ENCODE peak calls at places on chromosomes 16 and 17, in seven cellular contexts. S, T, Y, D, N, G and R are unnamed samples.

GRCh38 chr17:2227025-2227699 is 76.4 kb downstream of the SMG6 start:
- DNase-seq in S (no peak), T (no peak), Y (no peak), D (peak), N (no peak), G (no peak), R (no peak)

GRCh38 chr17:44216173-44216572 is 3.3 kb downstream of the UBTF start:
- DNase-seq in S (no peak), T (no peak), Y (no peak), D (no peak), N (no peak), G (no peak), R (no peak)

GRCh38 chr16:31487720-31488629 is 5.1 kb downstream of the SLC5A2 start:
- DNase-seq in S (peak), T (no peak), Y (peak), D (peak), N (peak), G (peak), R (peak)

GRCh38 chr17:41098476-41098875 is 534 bp upstream of the KRTAP4-8 start:
- DNase-seq in S (no peak), T (no peak), Y (no peak), D (peak), N (no peak), G (peak), R (no peak)

GRCh38 chr17:29571883-29572681 is 3.6 kb downstream of the TP53I13 start:
- DNase-seq in S (no peak), T (no peak), Y (no peak), D (no peak), N (no peak), G (no peak), R (no peak)

GRCh38 chr16:82027629-82028035 is 7.4 kb upstream of the HSD17B2 start:
- DNase-seq in S (no peak), T (no peak), Y (no peak), D (peak), N (no peak), G (no peak), R (peak)

GRCh38 chr16:70725912-70726828 is 40.3 kb upstream of the MTSS2 start:
- DNase-seq in S (peak), T (no peak), Y (no peak), D (no peak), N (no peak), G (no peak), R (no peak)

GRCh38 chr16:71287903-71288302 is 1.3 kb downstream of the CMTR2 start:
- DNase-seq in S (no peak), T (no peak), Y (no peak), D (peak), N (no peak), G (no peak), R (no peak)

GRCh38 chr16:81004646-81005353 is 1.9 kb downstream of the CMC2 start:
- DNase-seq in S (peak), T (no peak), Y (peak), D (peak), N (peak), G (peak), R (peak)

GRCh38 chr17:57622327-57622885 is 122.7 kb downstream of the CCDC182 start:
- DNase-seq in S (no peak), T (no peak), Y (no peak), D (no peak), N (no peak), G (no peak), R (no peak)

GRCh38 chr17:30005709-30006320 is 64.4 kb downstream of the EFCAB5 start:
- DNase-seq in S (no peak), T (no peak), Y (peak), D (peak), N (peak), G (no peak), R (no peak)

GRCh38 chr17:31541559-31541958 is 150.1 kb downstream of the RAB11FIP4 start:
- DNase-seq in S (peak), T (no peak), Y (no peak), D (no peak), N (peak), G (peak), R (peak)

GRCh38 chr17:78026381-78026780 is 67.9 kb downstream of the TNRC6C start:
- DNase-seq in S (no peak), T (no peak), Y (no peak), D (no peak), N (no peak), G (no peak), R (no peak)

GRCh38 chr16:10625595-10626357 is 45.4 kb upstream of the EMP2 start:
- DNase-seq in S (no peak), T (no peak), Y (no peak), D (peak), N (peak), G (peak), R (no peak)

GRCh38 chr16:69049146-69049545 is 56.3 kb upstream of the HAS3 start:
- DNase-seq in S (no peak), T (no peak), Y (no peak), D (peak), N (no peak), G (no peak), R (no peak)

GRCh38 chr16:14284930-14285541 is 213.9 kb downstream of the MRTFB start:
- DNase-seq in S (peak), T (peak), Y (peak), D (no peak), N (peak), G (peak), R (peak)

GRCh38 chr16:67241008-67241900 is 6.0 kb downstream of the FHOD1 start:
- DNase-seq in S (no peak), T (peak), Y (peak), D (peak), N (peak), G (peak), R (peak)

GRCh38 chr17:68294196-68294555 is 2.9 kb downstream of the ARSG start:
- DNase-seq in S (no peak), T (no peak), Y (no peak), D (no peak), N (no peak), G (no peak), R (no peak)

GRCh38 chr17:79065105-79065670 is 9.4 kb upstream of the ENGASE start:
- DNase-seq in S (peak), T (no peak), Y (no peak), D (no peak), N (peak), G (peak), R (peak)
- TF ChIP-seq CTCF in S (peak), T (peak), Y (peak), D (peak), N (peak), G (peak), R (peak)

GRCh38 chr16:2205104-2205966 is at the start of gene MLST8:
- DNase-seq in S (peak), T (peak), Y (peak), D (peak), N (peak), G (peak), R (peak)
- TF ChIP-seq CTCF in S (peak), T (no peak), Y (peak), D (peak), N (no peak), G (peak), R (peak)

DNA sequence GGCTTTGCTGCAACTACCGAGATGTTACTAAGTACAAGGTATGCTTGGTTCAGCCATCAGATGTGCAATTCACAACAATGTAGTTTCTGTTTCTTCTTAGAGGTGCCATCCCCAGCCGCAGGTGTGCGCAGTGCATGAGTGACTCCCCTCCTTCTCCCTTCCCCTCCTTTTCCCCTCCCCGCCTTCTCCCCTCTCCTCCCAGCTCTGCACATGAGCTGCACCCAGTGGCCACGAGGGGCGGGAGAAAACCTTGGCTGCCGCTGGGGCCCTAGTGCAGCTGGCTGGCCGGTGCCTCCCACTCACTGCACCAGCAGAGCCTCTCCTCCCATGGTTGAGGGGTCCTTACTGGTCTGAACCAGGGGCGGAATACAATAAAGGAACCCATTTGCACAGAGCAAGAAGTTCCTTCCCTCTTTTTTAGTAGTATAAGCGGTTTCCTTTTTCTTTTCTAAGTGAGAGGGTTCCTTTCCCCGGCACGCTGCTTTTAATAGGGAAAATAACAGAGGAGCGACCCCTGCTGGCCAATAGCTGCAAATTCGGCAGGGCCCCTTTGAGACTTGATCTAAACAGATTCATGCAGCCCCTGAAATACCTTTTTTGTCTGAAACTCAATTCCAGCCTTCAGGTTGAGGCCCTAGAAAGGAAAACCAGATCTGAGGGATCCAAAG is 7.8 kb upstream of the CCL15 start:
- DNase-seq in S (peak), T (no peak), Y (no peak), D (peak), N (peak), G (peak), R (no peak)
- TF ChIP-seq CTCF in S (peak), T (no peak), Y (peak), D (peak), N (peak), G (peak), R (peak)

GRCh38 chr16:20894388-20894787 is 5.8 kb downstream of the DCUN1D3 start:
- DNase-seq in S (no peak), T (no peak), Y (no peak), D (no peak), N (no peak), G (no peak), R (no peak)
- TF ChIP-seq CTCF in S (no peak), T (no peak), Y (no peak), D (no peak), N (no peak), G (no peak), R (no peak)

GRCh38 chr16:57945740-57946138 is 25.2 kb downstream of the CNGB1 start:
- DNase-seq in S (no peak), T (no peak), Y (no peak), D (no peak), N (no peak), G (peak), R (no peak)
- TF ChIP-seq CTCF in S (peak), T (no peak), Y (no peak), D (peak), N (no peak), G (peak), R (no peak)

GRCh38 chr17:66281671-66282369 is 20.6 kb upstream of the PRKCA start:
- DNase-seq in S (no peak), T (no peak), Y (no peak), D (no peak), N (peak), G (no peak), R (no peak)

GRCh38 chr17:66287911-66288310 is 14.5 kb upstream of the PRKCA start:
- DNase-seq in S (no peak), T (no peak), Y (no peak), D (no peak), N (peak), G (no peak), R (no peak)

GRCh38 chr17:66285149-66285548 is 17.3 kb upstream of the PRKCA start:
- DNase-seq in S (no peak), T (no peak), Y (no peak), D (no peak), N (no peak), G (no peak), R (no peak)

GRCh38 chr17:66283296-66283934 is 19.0 kb upstream of the PRKCA start:
- DNase-seq in S (no peak), T (no peak), Y (no peak), D (no peak), N (no peak), G (no peak), R (no peak)

GRCh38 chr17:66283971-66284370 is 18.4 kb upstream of the PRKCA start:
- DNase-seq in S (no peak), T (no peak), Y (no peak), D (no peak), N (no peak), G (no peak), R (no peak)
- TF ChIP-seq CTCF in S (no peak), T (no peak), Y (no peak), D (no peak), N (no peak), G (no peak), R (no peak)

DNA sequence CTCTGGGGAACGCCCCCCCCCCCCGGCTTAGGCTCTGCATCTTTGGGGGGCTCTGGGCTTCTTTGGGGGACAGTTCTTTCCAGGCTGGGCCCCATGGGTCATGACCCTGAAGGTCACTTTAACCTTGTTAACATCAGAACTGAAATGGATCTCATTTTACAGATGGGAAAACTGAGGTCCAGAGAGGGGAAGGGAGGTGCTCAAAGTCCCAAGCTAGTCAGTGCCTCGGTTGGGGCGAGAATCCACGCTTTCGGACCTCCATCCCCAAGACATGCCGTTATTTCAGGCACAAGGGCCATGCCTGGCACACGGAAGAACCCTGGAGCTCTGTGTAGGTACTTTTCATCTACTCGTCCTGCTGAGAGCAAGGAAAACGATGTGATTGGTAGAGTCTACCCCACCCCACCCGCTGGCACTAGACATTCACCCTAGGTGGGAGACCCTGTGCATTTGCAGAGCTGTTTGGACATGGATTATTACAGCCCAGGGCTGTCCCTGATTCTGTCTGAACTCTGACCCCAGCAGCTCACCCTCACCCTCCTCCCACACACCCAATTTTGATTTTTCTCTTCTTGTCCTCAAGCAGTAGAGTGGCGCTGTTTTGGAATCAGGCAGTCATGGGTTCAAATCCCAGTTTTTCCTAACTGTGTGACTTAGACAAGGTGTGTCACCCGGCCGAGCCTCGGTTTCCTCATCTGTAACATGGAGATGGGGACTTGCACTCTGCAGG is 155.1 kb upstream of the CDC42EP4 start:
- DNase-seq in S (no peak), T (no peak), Y (no peak), D (no peak), N (no peak), G (no peak), R (no peak)
- TF ChIP-seq CTCF in S (no peak), T (no peak), Y (no peak), D (no peak), N (no peak), G (no peak), R (no peak)

DNA sequence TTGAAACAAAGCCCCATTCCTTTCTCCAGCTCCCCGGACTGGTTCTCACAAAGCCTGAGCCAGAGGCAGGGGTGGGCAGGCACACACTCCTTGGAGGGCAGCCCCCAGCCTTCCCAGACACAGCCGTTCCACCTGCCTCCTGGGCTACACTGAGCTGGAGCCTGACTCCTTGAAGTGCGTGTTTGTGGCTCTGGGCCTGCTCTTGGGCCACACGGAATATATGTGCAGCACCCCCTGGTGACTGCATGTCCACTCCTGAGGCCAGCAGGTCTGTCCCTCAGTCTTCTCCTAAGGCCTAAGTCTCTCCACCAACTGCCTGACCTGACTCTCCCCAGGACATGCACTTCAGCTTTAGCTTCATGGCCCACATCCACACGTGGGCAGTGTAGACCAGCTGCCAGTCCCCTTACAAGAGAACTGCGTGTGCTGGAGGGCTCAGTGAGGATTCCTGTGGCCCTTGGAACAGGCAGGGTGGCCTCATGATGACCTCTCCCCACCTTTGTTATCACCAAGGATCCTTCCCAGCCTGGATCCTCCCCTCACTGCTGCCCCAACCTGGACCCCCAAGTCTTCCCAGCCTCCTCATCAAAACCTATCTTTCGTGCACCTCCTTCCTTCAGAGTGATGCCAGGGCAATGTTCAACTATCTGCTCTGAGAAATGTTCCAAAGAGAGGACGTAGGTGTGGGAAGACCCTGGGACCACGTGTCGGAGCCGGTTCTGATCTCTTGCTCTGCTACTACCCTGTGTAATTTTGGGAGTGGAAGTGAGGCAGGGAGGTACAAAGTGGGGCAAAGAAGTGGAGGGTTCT is 12.4 kb upstream of the SLC6A2 start:
- DNase-seq in S (no peak), T (no peak), Y (no peak), D (no peak), N (peak), G (peak), R (no peak)
- TF ChIP-seq CTCF in S (peak), T (no peak), Y (no peak), D (peak), N (no peak), G (no peak), R (no peak)